ENCODE peak calls at places on chromosome 6, in four cellular contexts. D, K, N and X are unnamed samples.

GRCh38 chr6:130385059-130385695 is 19.4 kb downstream of the TMEM200A start:
- DNase-seq in D (peak), K (no peak), N (no peak), X (no peak)

GRCh38 chr6:118085665-118086064 is 178.6 kb downstream of the SLC35F1 start:
- DNase-seq in D (no peak), K (no peak), N (no peak), X (no peak)

GRCh38 chr6:118377711-118378414 is 170.2 kb upstream of the PLN start:
- DNase-seq in D (no peak), K (no peak), N (no peak), X (no peak)

GRCh38 chr6:3061501-3061941 is 6.8 kb upstream of the RIPK1 start:
- DNase-seq in D (peak), K (no peak), N (no peak), X (peak)

GRCh38 chr6:89862281-89862680 is 32.0 kb upstream of the GJA10 start:
- DNase-seq in D (no peak), K (no peak), N (no peak), X (no peak)

GRCh38 chr6:139433647-139434419 is 59.4 kb upstream of the CITED2 start:
- DNase-seq in D (peak), K (no peak), N (no peak), X (peak)

GRCh38 chr6:128365520-128366160 is 154.8 kb downstream of the PTPRK start:
- DNase-seq in D (no peak), K (no peak), N (no peak), X (no peak)

GRCh38 chr6:23855497-23856116 is 270.4 kb upstream of the NRSN1 start:
- DNase-seq in D (no peak), K (no peak), N (no peak), X (no peak)

GRCh38 chr6:9535106-9535505 is 879.8 kb downstream of the TFAP2A start:
- DNase-seq in D (no peak), K (no peak), N (no peak), X (no peak)

GRCh38 chr6:139256087-139256486 is 35.7 kb downstream of the TXLNB start:
- DNase-seq in D (peak), K (no peak), N (peak), X (peak)

GRCh38 chr6:52371656-52372151 is 9.8 kb downstream of the PAQR8 start:
- DNase-seq in D (no peak), K (no peak), N (no peak), X (peak)

GRCh38 chr6:50653253-50653652 is 60.1 kb upstream of the TFAP2D start:
- DNase-seq in D (no peak), K (no peak), N (no peak), X (no peak)

GRCh38 chr6:5767471-5767870 is 239.3 kb downstream of the NRN1 start:
- DNase-seq in D (no peak), K (no peak), N (no peak), X (no peak)

GRCh38 chr6:5765141-5765760 is 241.5 kb downstream of the NRN1 start:
- DNase-seq in D (no peak), K (no peak), N (no peak), X (no peak)

GRCh38 chr6:5763871-5764270 is 242.9 kb downstream of the NRN1 start:
- DNase-seq in D (no peak), K (no peak), N (no peak), X (no peak)

GRCh38 chr6:5764401-5764955 is 242.2 kb downstream of the NRN1 start:
- DNase-seq in D (peak), K (no peak), N (peak), X (no peak)

DNA sequence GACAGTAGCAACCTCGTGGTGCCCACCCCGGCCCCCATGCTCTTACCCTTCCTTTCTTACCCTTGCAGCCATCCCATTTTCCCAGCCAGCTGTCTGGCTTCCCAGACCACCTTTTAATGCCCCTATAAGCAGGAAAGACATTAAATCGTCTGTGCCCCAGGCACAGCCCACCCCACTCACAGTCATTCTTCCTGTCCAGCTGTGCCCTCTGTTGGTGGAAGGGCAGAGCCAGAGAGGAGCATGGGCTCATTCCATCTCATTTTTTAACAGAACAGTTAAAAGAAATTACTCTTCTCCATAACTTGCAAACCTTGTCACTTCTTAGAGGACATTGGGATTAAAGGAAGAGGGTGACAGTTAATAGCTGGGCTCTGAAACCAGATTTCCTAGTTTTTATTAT is 240.5 kb downstream of the NRN1 start:
- DNase-seq in D (no peak), K (no peak), N (no peak), X (no peak)
- TF ChIP-seq CTCF in D (peak), K (no peak), N (peak), X (peak)

DNA sequence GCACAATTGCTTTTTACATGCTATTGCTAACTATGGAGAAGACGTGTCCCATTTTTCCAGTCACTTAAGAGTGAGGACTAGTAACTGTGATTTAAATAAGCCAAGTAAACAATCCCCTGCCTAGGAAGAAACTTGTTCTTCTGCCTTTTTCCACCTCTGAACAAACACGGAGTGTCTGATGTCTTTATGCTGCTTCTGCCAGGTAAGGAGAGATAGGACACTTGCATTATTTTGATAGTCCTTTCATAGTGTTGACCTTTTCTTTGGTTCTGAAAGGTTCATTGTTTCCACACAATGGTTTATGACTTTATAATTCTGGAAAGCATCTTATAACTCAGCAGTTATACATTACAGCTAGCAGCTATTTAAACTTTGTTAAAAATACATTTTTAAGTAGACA is 8.4 kb downstream of the LRP11 start:
- DNase-seq in D (no peak), K (no peak), N (no peak), X (no peak)
- H3K4me3 ChIP-seq in D (no peak), K (no peak), N (peak), X (peak)

DNA sequence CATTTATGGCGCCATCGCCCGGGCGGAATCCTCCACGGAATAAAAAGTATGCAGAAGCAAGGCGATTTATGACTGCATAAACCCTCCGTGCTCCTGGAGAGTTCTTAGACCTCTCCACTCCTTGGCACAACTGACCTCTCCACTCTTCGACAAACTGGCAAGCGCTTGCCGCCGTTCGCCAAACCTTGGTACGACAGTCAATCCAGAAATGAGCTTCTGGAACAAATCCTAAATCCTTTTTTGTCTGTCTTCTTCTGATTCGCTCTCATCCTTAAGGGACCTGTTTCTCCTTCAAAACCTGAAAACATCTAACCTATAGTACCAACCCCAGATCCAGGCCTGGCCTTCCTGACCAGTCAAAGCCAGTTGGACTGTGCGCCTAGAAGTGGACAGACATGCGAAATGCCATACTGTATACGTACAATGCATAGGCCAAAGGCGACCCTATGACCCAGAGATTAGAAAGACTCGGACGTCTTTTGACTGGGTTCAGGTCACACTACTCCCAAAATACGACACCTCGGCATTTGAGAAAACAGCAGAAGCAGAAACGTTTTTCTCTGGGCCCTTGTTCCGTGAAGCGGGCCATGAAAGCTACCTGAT is 59.4 kb downstream of the TRIM27 start:
- DNase-seq in D (no peak), K (no peak), N (no peak), X (no peak)
- TF ChIP-seq CTCF in D (peak), K (no peak), N (peak), X (no peak)

GRCh38 chr6:44248579-44248978 is 1.7 kb downstream of the HSP90AB1 start:
- DNase-seq in D (no peak), K (no peak), N (no peak), X (no peak)

GRCh38 chr6:44249082-44249748 is 2.3 kb downstream of the HSP90AB1 start:
- DNase-seq in D (no peak), K (no peak), N (no peak), X (no peak)

GRCh38 chr6:44251576-44252524 is 4.9 kb downstream of the HSP90AB1 start:
- DNase-seq in D (no peak), K (no peak), N (no peak), X (no peak)

GRCh38 chr6:44250718-44251123 is 3.8 kb downstream of the HSP90AB1 start:
- DNase-seq in D (no peak), K (no peak), N (no peak), X (no peak)

DNA sequence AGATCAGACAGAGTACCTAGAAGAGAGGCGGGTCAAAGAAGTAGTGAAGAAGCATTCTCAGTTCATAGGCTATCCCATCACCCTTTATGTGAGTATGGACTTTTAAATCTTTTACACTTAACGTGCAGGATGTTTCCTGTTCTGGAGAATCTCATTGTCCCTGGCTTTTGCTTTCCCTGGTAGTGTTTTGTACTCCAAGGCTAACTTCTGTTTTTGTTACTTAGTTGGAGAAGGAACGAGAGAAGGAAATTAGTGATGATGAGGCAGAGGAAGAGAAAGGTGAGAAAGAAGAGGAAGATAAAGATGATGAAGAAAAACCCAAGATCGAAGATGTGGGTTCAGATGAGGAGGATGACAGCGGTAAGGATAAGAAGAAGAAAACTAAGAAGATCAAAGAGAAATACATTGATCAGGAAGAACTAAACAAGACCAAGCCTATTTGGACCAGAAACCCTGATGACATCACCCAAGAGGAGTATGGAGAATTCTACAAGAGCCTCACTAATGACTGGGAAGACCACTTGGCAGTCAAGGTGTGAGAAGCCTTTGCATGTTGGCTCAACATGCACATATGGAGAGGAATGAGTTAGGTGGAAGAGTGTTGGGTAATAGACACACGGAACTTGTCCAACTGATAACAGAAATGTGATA is 3.3 kb downstream of the HSP90AB1 start:
- DNase-seq in D (no peak), K (no peak), N (no peak), X (no peak)
- H3K4me3 ChIP-seq in D (no peak), K (no peak), N (no peak), X (no peak)

DNA sequence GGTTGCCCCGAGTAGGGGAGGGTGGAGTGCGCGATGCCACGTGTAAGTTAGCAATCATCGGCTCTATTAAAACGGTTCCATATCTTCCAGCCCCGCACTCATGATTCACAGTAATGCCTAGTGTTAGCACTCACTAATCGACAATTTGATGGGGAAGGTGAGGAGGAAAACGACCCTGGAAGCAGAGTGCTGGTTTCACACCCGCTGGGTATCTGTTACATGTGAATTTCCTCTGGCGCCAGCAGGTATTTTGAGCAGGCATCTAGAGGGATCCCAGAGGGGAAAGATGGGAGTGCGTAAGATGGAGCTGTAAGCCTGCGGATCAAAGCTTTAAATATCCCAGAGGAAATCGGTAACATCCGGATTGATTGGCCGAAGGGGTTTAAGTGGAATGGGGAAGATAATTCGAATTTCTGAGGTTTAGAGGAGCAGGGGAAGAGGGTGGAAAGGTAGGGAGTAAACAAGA is 34.7 kb upstream of the TCF21 start:
- DNase-seq in D (no peak), K (no peak), N (no peak), X (no peak)
- TF ChIP-seq CTCF in D (no peak), K (no peak), N (no peak), X (no peak)

DNA sequence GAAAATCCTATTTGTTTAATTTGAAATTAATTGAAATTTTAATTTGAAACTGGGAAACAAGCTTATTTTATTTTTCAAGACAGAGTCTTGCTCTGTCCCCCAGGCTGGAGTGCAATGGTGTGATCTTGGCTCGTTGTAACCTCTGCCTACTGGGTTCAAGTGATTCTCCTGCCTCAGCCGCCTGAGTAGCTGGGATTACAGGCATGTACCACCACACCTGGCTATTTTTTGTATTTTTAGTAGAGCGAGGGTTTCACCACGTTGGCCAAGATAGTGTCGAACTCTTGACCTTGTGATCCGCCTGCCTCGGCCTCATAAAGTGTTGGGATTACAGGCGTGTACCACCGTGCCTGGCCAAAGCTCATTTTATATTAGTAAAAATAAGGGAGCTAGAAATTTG is 4.2 kb downstream of the SRSF3 start:
- DNase-seq in D (no peak), K (no peak), N (no peak), X (no peak)
- H3K4me3 ChIP-seq in D (peak), K (peak), N (peak), X (peak)

DNA sequence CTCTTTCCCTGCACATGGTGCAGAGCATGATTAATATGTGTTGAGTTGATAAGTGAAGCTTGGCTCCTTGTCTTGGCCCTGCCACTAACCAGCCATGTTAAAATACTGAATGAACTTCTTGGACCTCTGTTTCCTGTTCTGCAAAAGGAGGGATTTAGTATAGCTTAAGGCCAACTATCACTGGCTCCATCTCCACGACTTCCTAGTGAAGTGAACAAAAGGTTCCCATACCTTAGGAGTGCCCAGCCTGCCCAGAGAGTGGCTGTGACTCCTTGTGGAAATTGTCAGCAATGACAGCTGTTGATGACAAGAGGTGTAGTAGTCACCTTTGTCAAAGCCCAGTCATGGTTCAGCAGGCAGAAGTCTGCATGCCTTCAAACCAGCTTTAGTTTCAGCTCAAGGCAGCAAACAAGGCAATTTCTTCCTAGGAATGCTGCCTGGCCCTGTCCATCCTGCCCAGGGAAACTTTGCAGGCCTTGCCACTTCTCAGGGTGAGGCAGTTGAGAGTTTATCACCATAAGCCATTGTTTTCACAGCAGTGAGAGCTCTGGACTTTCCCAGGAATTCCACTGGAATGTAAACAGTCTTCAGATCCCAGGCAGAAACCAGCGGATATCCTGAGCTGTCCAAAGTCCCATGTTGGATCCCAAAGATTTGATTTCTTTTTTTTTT is 169.7 kb upstream of the TNFAIP3 start:
- DNase-seq in D (peak), K (no peak), N (peak), X (peak)
- TF ChIP-seq CTCF in D (no peak), K (peak), N (no peak), X (no peak)

GRCh38 chr6:158817298-158818007 is 1.7 kb downstream of the EZR start:
- DNase-seq in D (peak), K (no peak), N (no peak), X (no peak)

GRCh38 chr6:158815915-158816314 is 3.3 kb downstream of the EZR start:
- DNase-seq in D (no peak), K (no peak), N (no peak), X (no peak)

GRCh38 chr6:158816329-158816728 is 2.8 kb downstream of the EZR start:
- DNase-seq in D (no peak), K (no peak), N (no peak), X (no peak)

GRCh38 chr6:158813032-158813431 is 6.1 kb downstream of the EZR start:
- DNase-seq in D (no peak), K (no peak), N (no peak), X (no peak)

GRCh38 chr6:158815379-158815724 is 3.8 kb downstream of the EZR start:
- DNase-seq in D (no peak), K (no peak), N (no peak), X (no peak)
- H3K4me3 ChIP-seq in D (no peak), K (peak), N (no peak), X (no peak)